ENCODE peak calls at places on chromosomes 1 and 21, in four cellular contexts. G is suprapubic skin, J is sigmoid colon, B is GM12891. Y is an unnamed sample.

GRCh38 chr1:235532350-235532749 is 28.1 kb upstream of the B3GALNT2 start:
- DNase-seq in G (no peak), J (no peak), B (no peak), Y (no peak)

GRCh38 chr1:115275216-115275615 is 62.8 kb downstream of the NGF start:
- DNase-seq in G (no peak), J (no peak), B (no peak), Y (no peak)

GRCh38 chr1:16250547-16251251 is 13.7 kb upstream of the CPLANE2 start:
- DNase-seq in G (no peak), J (no peak), B (no peak), Y (no peak)

GRCh38 chr1:19045898-19046889 is 89.7 kb upstream of the IFFO2 start:
- DNase-seq in G (no peak), J (peak), B (no peak), Y (no peak)

GRCh38 chr1:40818264-40818961 is 34.8 kb downstream of the KCNQ4 start:
- DNase-seq in G (peak), J (no peak), B (peak), Y (peak)

GRCh38 chr1:16167331-16168143 is 11.7 kb upstream of the EPHA2 start:
- DNase-seq in G (no peak), J (no peak), B (peak), Y (peak)

GRCh38 chr1:41525891-41526587 is 41.6 kb upstream of the EDN2 start:
- DNase-seq in G (no peak), J (no peak), B (no peak), Y (no peak)

GRCh38 chr1:26677306-26678115 is 18.3 kb upstream of the ARID1A start:
- DNase-seq in G (peak), J (peak), B (no peak), Y (peak)

GRCh38 chr1:84698718-84699117 is 8.5 kb upstream of the SSX2IP start:
- DNase-seq in G (no peak), J (no peak), B (no peak), Y (no peak)

GRCh38 chr1:213651077-213651476 is 336.7 kb upstream of the PROX1 start:
- DNase-seq in G (no peak), J (no peak), B (no peak), Y (no peak)

GRCh38 chr1:231702804-231703203 is 76.2 kb downstream of the DISC1 start:
- DNase-seq in G (no peak), J (no peak), B (no peak), Y (no peak)

GRCh38 chr1:106972074-106972473 is 84.4 kb upstream of the PRMT6 start:
- DNase-seq in G (no peak), J (no peak), B (no peak), Y (no peak)

GRCh38 chr1:8560611-8561544 is 243.0 kb downstream of the SLC45A1 start:
- DNase-seq in G (no peak), J (no peak), B (no peak), Y (peak)

GRCh38 chr1:183702813-183703198 is 49.7 kb upstream of the APOBEC4 start:
- DNase-seq in G (no peak), J (no peak), B (no peak), Y (no peak)

GRCh38 chr1:150973258-150973825 is 1.3 kb downstream of the CERS2 start:
- DNase-seq in G (no peak), J (no peak), B (peak), Y (no peak)

GRCh38 chr1:62268315-62268714 is 50.9 kb downstream of the KANK4 start:
- DNase-seq in G (no peak), J (no peak), B (no peak), Y (no peak)
- TF ChIP-seq POLR2A in G (no peak), J (no peak), B (no peak), Y (no peak)

GRCh38 chr1:206507395-206508129 is at the start of gene RASSF5:
- DNase-seq in G (peak), J (peak), B (peak), Y (peak)
- TF ChIP-seq POLR2AphosphoS5 in G (no peak), J (peak), B (no peak), Y (no peak)

DNA sequence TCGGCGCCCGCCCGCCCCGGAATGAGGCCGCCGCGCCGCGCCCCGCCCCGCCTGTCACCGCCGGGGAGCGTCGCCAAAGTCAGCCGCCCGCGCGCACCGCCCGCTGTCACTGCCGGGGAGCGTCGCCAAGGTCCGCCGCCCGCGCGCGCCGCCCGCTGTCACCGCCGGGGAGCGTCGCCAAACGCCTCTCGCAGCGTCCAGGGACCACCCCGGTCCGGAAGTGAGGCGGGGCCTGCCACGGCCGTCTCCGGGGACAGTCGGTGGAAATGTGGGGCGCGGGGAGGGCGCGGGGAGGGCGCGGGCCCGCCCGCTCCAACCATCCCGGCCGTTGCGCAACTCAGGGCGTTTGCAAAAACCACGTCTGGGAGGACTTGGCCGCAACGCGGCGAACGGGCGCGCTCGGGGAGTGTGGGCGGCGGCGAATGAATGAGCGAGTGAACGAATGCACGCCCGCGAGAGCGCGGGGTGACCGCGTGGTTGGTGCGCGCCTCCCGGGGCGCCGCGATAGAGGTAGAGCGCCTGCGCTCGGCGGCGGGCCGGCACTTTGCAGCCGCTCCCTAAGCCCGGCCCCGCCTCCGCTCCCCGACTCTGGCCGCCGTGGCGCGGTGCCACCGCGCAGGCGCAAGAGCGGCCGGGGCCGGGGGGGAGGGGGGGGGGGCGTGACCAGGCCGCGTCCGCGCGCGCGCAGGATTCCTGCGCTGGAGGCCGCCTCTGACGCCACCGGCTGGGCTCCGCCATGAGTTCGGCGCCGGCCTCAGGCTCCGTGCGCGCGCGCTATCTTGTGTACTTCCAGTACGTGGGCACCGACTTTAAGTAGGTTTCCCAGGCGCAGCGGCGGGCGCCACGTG is at the start of the genes ACAP3 and PUSL1:
- DNase-seq in G (peak), J (peak), B (peak), Y (peak)
- TF ChIP-seq POLR2A in G (no peak), J (peak), B (no peak), Y (no peak)

DNA sequence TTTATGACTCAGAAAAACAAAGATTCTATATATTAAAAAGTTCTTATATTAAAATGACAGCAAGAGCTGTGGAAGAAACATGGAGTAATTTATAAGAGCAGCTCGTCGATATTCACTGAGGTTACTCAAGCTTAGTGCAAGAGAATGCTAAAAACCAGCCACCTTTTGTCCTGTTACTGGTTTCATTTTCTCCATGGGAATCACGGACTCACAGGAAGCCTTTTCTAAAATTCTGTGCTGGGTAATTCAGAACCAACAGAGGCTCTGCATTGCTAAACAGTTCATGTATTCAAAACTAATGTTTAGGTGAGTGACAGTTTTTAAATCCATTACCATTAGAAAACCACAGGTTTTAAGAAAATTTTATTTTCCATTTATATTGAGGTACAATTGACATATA is 147.7 kb upstream of the MAP1LC3C start:
- DNase-seq in G (no peak), J (no peak), B (no peak), Y (no peak)
- TF ChIP-seq POLR2AphosphoS5 in G (no peak), J (no peak), B (no peak), Y (no peak)

GRCh38 chr1:32736812-32737791 is 34.5 kb upstream of the SYNC start:
- DNase-seq in G (no peak), J (no peak), B (no peak), Y (no peak)
- TF ChIP-seq POLR2A in G (no peak), J (no peak), B (no peak), Y (no peak)

DNA sequence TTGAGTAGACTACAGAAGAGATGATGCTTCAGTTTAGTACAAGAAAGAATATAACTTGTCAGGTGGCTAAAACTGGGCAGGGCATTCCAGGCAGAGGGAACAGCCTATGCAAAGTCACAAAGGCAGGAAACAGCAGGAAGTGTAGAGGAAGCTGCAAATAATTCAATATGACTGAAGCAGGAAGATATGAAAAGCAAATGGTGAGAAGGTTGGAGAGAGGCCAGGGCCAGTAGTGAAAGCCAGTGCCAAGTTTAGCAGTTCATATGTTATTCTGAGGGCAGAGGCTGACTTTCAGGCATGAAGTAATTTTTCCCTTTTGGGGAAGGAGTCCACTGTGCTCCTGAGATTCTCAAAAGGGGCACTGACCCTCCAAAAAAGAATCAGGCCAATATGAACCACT is 8.0 kb upstream of the YBX1 start:
- DNase-seq in G (no peak), J (no peak), B (no peak), Y (no peak)
- TF ChIP-seq POLR2AphosphoS5 in G (no peak), J (no peak), B (no peak), Y (no peak)

GRCh38 chr1:221793439-221794078 is 51.7 kb upstream of the DUSP10 start:
- DNase-seq in G (no peak), J (no peak), B (no peak), Y (no peak)
- TF ChIP-seq POLR2A in G (no peak), J (no peak), B (peak), Y (peak)

GRCh38 chr21:28632718-28633408 is 359.8 kb downstream of the LTN1 start:
- DNase-seq in G (no peak), J (no peak), B (no peak), Y (no peak)
- TF ChIP-seq POLR2AphosphoS5 in G (no peak), J (no peak), B (no peak), Y (no peak)

DNA sequence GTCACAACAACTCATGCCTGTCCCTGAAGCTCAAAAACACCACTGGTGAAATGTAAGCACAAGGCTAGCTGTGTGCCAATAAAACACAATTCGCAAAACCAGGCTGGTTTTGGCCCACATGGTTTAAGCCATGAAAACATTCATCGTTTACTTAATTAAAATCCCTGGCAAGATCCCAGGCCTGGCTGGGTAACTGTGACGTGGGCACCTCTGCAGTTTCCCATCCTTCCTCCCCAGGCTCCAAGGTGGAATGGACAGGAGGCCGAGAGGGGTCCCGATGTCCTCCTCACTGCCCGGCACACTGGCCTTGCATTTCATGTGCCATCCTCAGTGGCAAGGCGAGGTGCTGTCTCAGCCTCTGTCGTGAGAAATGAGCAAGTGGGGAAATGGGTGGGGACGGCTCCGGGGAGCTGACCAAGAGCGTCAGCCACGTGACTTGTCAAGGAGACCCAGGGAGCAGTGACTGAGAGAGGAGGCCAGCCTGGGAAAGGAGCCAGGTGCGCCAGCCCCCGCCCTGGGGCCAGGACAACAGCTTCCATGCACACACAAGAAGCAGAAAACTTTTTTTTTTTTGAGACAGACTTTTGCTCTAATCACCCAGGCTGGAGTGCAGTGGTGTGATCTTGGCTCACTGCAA is 153.1 kb upstream of the RAB4A start:
- DNase-seq in G (no peak), J (peak), B (no peak), Y (no peak)
- TF ChIP-seq POLR2A in G (no peak), J (no peak), B (no peak), Y (no peak)

GRCh38 chr1:51235611-51236547 is at the start of gene RNF11:
- DNase-seq in G (peak), J (peak), B (peak), Y (peak)
- TF ChIP-seq POLR2AphosphoS5 in G (peak), J (peak), B (peak), Y (peak)

Y was measured in GM12892.